ENCODE peak calls at places on chromosome 21, in seven cellular contexts. One of them, this sample, is unnamed.
A peak's percentile ranks its signal among the peaks of the same experiment; 100 is the strongest.

GRCh38 chr21:39546522-39546921 is 66.2 kb upstream of the B3GALT5 start:
- DNase-seq in GM23248: no peak
- DNase-seq in IMR-90: no peak
- DNase-seq in psoas muscle: no peak
- DNase-seq in Panc1: no peak
- DNase-seq in heart left ventricle: no peak
- DNase-seq in right atrium auricular region: no peak
- DNase-seq in this sample: no peak

GRCh38 chr21:29208666-29209059 is 78.2 kb downstream of the MAP3K7CL start:
- DNase-seq in GM23248: peak; percentile 91
- DNase-seq in IMR-90: peak; percentile 93
- DNase-seq in psoas muscle: no peak
- DNase-seq in Panc1: no peak
- DNase-seq in heart left ventricle: no peak
- DNase-seq in right atrium auricular region: no peak
- DNase-seq in this sample: no peak

GRCh38 chr21:38244885-38245869 is 11.6 kb upstream of the KCNJ15 start:
- DNase-seq in GM23248: peak; percentile 98
- DNase-seq in IMR-90: peak; percentile 98
- DNase-seq in psoas muscle: peak; percentile 34
- DNase-seq in Panc1: no peak
- DNase-seq in heart left ventricle: no peak
- DNase-seq in right atrium auricular region: no peak
- DNase-seq in this sample: peak; percentile 14

GRCh38 chr21:44966135-44967081 is 26.6 kb downstream of the SLX9 start:
- DNase-seq in GM23248: no peak
- DNase-seq in IMR-90: no peak
- DNase-seq in psoas muscle: peak; percentile 63
- DNase-seq in Panc1: no peak
- DNase-seq in heart left ventricle: peak; percentile 72
- DNase-seq in right atrium auricular region: no peak
- DNase-seq in this sample: no peak

GRCh38 chr21:15264084-15264483 is 199.3 kb upstream of the NRIP1 start:
- DNase-seq in GM23248: no peak
- DNase-seq in IMR-90: no peak
- DNase-seq in psoas muscle: no peak
- DNase-seq in Panc1: no peak
- DNase-seq in heart left ventricle: no peak
- DNase-seq in right atrium auricular region: no peak
- DNase-seq in this sample: no peak

GRCh38 chr21:42496839-42497202 is 797 bp upstream of the RSPH1 start:
- DNase-seq in GM23248: peak; percentile 26
- DNase-seq in IMR-90: no peak
- DNase-seq in psoas muscle: no peak
- DNase-seq in Panc1: no peak
- DNase-seq in heart left ventricle: no peak
- DNase-seq in right atrium auricular region: no peak
- DNase-seq in this sample: no peak

GRCh38 chr21:15050588-15051377 is 14.0 kb downstream of the NRIP1 start:
- DNase-seq in GM23248: no peak
- DNase-seq in IMR-90: no peak
- DNase-seq in psoas muscle: no peak
- DNase-seq in Panc1: no peak
- DNase-seq in heart left ventricle: no peak
- DNase-seq in right atrium auricular region: no peak
- DNase-seq in this sample: peak; percentile 40

GRCh38 chr21:29213513-29214385 is 83.3 kb downstream of the MAP3K7CL start:
- DNase-seq in GM23248: no peak
- DNase-seq in IMR-90: no peak
- DNase-seq in psoas muscle: no peak
- DNase-seq in Panc1: no peak
- DNase-seq in heart left ventricle: no peak
- DNase-seq in right atrium auricular region: no peak
- DNase-seq in this sample: no peak

GRCh38 chr21:38599381-38599975 is 101.2 kb upstream of the ERG start:
- DNase-seq in GM23248: no peak
- DNase-seq in IMR-90: no peak
- DNase-seq in psoas muscle: no peak
- DNase-seq in Panc1: no peak
- DNase-seq in heart left ventricle: no peak
- DNase-seq in right atrium auricular region: peak; percentile 26
- DNase-seq in this sample: no peak

GRCh38 chr21:29534448-29534847 is 235.7 kb downstream of the BACH1 start:
- DNase-seq in GM23248: no peak
- DNase-seq in IMR-90: no peak
- DNase-seq in psoas muscle: no peak
- DNase-seq in Panc1: no peak
- DNase-seq in heart left ventricle: no peak
- DNase-seq in right atrium auricular region: no peak
- DNase-seq in this sample: no peak

GRCh38 chr21:41232055-41232454 is 64.1 kb downstream of the BACE2 start:
- DNase-seq in GM23248: no peak
- DNase-seq in IMR-90: no peak
- DNase-seq in psoas muscle: no peak
- DNase-seq in Panc1: no peak
- DNase-seq in heart left ventricle: no peak
- DNase-seq in right atrium auricular region: no peak
- DNase-seq in this sample: no peak

GRCh38 chr21:35438643-35439404 is 389.7 kb upstream of the RUNX1 start:
- DNase-seq in GM23248: no peak
- DNase-seq in IMR-90: peak; percentile 11
- DNase-seq in psoas muscle: no peak
- DNase-seq in Panc1: no peak
- DNase-seq in heart left ventricle: no peak
- DNase-seq in right atrium auricular region: no peak
- DNase-seq in this sample: peak; percentile 58

GRCh38 chr21:45292399-45293213 is 4.9 kb upstream of the POFUT2 start:
- DNase-seq in GM23248: peak; percentile 93
- DNase-seq in IMR-90: peak; percentile 86
- DNase-seq in psoas muscle: peak; percentile 87
- DNase-seq in Panc1: no peak
- DNase-seq in heart left ventricle: peak; percentile 91
- DNase-seq in right atrium auricular region: peak; percentile 91
- DNase-seq in this sample: peak; percentile 49

GRCh38 chr21:33769057-33769456 is 126.8 kb downstream of the ITSN1 start:
- DNase-seq in GM23248: no peak
- DNase-seq in IMR-90: no peak
- DNase-seq in psoas muscle: no peak
- DNase-seq in Panc1: no peak
- DNase-seq in heart left ventricle: no peak
- DNase-seq in right atrium auricular region: no peak
- DNase-seq in this sample: no peak

GRCh38 chr21:42381347-42381984 is 14.4 kb downstream of the TMPRSS3 start:
- DNase-seq in GM23248: peak; percentile 54
- DNase-seq in IMR-90: peak; percentile 46
- DNase-seq in psoas muscle: no peak
- DNase-seq in Panc1: peak; percentile 28
- DNase-seq in heart left ventricle: no peak
- DNase-seq in right atrium auricular region: no peak
- DNase-seq in this sample: peak; percentile 47

GRCh38 chr21:37845535-37845934 is 70.7 kb downstream of the KCNJ6 start:
- DNase-seq in GM23248: no peak
- DNase-seq in IMR-90: no peak
- DNase-seq in psoas muscle: no peak
- DNase-seq in Panc1: no peak
- DNase-seq in heart left ventricle: no peak
- DNase-seq in right atrium auricular region: no peak
- DNase-seq in this sample: no peak

GRCh38 chr21:44421901-44422840 is 33.1 kb upstream of the LRRC3 start:
- DNase-seq in GM23248: no peak
- DNase-seq in IMR-90: no peak
- DNase-seq in psoas muscle: no peak
- DNase-seq in Panc1: no peak
- DNase-seq in heart left ventricle: no peak
- DNase-seq in right atrium auricular region: no peak
- DNase-seq in this sample: no peak

GRCh38 chr21:27333091-27333490 is 366.2 kb upstream of the ADAMTS5 start:
- DNase-seq in GM23248: no peak
- DNase-seq in IMR-90: no peak
- DNase-seq in psoas muscle: no peak
- DNase-seq in Panc1: no peak
- DNase-seq in heart left ventricle: no peak
- DNase-seq in right atrium auricular region: no peak
- DNase-seq in this sample: no peak

GRCh38 chr21:46667191-46667734 is 31.8 kb downstream of the PRMT2 start:
- DNase-seq in GM23248: peak; percentile 43
- DNase-seq in IMR-90: peak; percentile 16
- DNase-seq in psoas muscle: no peak
- DNase-seq in Panc1: no peak
- DNase-seq in heart left ventricle: no peak
- DNase-seq in right atrium auricular region: no peak
- DNase-seq in this sample: no peak

GRCh38 chr21:37704751-37705150 is 211.5 kb downstream of the KCNJ6 start:
- DNase-seq in GM23248: no peak
- DNase-seq in IMR-90: no peak
- DNase-seq in psoas muscle: no peak
- DNase-seq in Panc1: no peak
- DNase-seq in heart left ventricle: no peak
- DNase-seq in right atrium auricular region: no peak
- DNase-seq in this sample: no peak

GRCh38 chr21:38221594-38221993 is 35.2 kb upstream of the KCNJ15 start:
- DNase-seq in GM23248: peak; percentile 60
- DNase-seq in IMR-90: no peak
- DNase-seq in psoas muscle: no peak
- DNase-seq in Panc1: no peak
- DNase-seq in heart left ventricle: no peak
- DNase-seq in right atrium auricular region: no peak
- DNase-seq in this sample: no peak

GRCh38 chr21:44005593-44005992 is 6.5 kb upstream of the TRAPPC10 start:
- DNase-seq in GM23248: no peak
- DNase-seq in IMR-90: no peak
- DNase-seq in psoas muscle: no peak
- DNase-seq in Panc1: no peak
- DNase-seq in heart left ventricle: no peak
- DNase-seq in right atrium auricular region: no peak
- DNase-seq in this sample: no peak

DNA sequence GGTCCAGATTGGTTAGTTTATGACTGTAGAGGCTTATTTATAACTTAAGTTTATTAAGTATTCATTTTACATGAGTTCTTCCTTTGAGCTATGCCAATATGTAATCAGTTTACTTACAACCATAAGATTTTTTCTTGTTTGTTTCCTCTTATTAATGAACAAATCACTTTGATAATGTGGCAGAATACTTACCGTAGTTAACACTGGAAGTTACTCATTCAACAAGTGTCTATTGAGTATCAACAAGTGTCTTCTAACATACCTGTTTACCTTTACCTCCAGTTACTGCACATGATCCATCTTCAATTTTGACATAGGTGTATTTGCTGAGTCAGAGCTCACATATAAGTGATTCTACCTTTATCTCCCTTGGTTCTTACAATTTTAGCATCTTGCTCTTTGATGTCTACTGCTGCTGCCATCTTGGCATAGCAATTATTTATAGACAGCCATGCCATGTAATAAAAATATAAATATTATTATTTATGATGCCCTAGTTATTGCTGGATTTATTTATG is 205.7 kb downstream of the NCAM2 start:
- DNase-seq in GM23248: no peak
- DNase-seq in IMR-90: no peak
- DNase-seq in psoas muscle: no peak
- DNase-seq in Panc1: no peak
- DNase-seq in heart left ventricle: no peak
- DNase-seq in right atrium auricular region: no peak
- DNase-seq in this sample: no peak
- H3K9me3 ChIP-seq in GM23248: no peaks in the 10 kb centered on the region
- H3K9me3 ChIP-seq in IMR-90: no peaks in the 10 kb centered on the region
- H3K9me3 ChIP-seq in psoas muscle: no peaks in the 10 kb centered on the region
- H3K9me3 ChIP-seq in Panc1: no peaks in the 10 kb centered on the region
- H3K9me3 ChIP-seq in heart left ventricle: no peaks in the 10 kb centered on the region
- H3K9me3 ChIP-seq in right atrium auricular region: no peaks in the 10 kb centered on the region
- H3K9me3 ChIP-seq in this sample: no peaks in the 10 kb centered on the region

GRCh38 chr21:16589046-16589445 is 859.3 kb downstream of the USP25 start:
- DNase-seq in GM23248: peak; percentile 35
- DNase-seq in IMR-90: no peak
- DNase-seq in psoas muscle: no peak
- DNase-seq in Panc1: no peak
- DNase-seq in heart left ventricle: no peak
- DNase-seq in right atrium auricular region: no peak
- DNase-seq in this sample: no peak

GRCh38 chr21:16590186-16590585 is 860.4 kb downstream of the USP25 start:
- DNase-seq in GM23248: no peak
- DNase-seq in IMR-90: no peak
- DNase-seq in psoas muscle: no peak
- DNase-seq in Panc1: no peak
- DNase-seq in heart left ventricle: no peak
- DNase-seq in right atrium auricular region: no peak
- DNase-seq in this sample: no peak

GRCh38 chr21:16592399-16592798 is 862.6 kb downstream of the USP25 start:
- DNase-seq in GM23248: no peak
- DNase-seq in IMR-90: no peak
- DNase-seq in psoas muscle: no peak
- DNase-seq in Panc1: no peak
- DNase-seq in heart left ventricle: no peak
- DNase-seq in right atrium auricular region: no peak
- DNase-seq in this sample: no peak

GRCh38 chr21:16589499-16589898 is 859.7 kb downstream of the USP25 start:
- DNase-seq in GM23248: no peak
- DNase-seq in IMR-90: no peak
- DNase-seq in psoas muscle: no peak
- DNase-seq in Panc1: no peak
- DNase-seq in heart left ventricle: no peak
- DNase-seq in right atrium auricular region: no peak
- DNase-seq in this sample: no peak

GRCh38 chr21:16590658-16591057 is 860.9 kb downstream of the USP25 start:
- DNase-seq in GM23248: no peak
- DNase-seq in IMR-90: no peak
- DNase-seq in psoas muscle: no peak
- DNase-seq in Panc1: no peak
- DNase-seq in heart left ventricle: no peak
- DNase-seq in right atrium auricular region: no peak
- DNase-seq in this sample: no peak
- H3K9me3 ChIP-seq in GM23248: no peaks in the 10 kb centered on the region
- H3K9me3 ChIP-seq in IMR-90: no peaks in the 10 kb centered on the region
- H3K9me3 ChIP-seq in psoas muscle: no peaks in the 10 kb centered on the region
- H3K9me3 ChIP-seq in Panc1: no peaks in the 10 kb centered on the region
- H3K9me3 ChIP-seq in heart left ventricle: no peaks in the 10 kb centered on the region
- H3K9me3 ChIP-seq in right atrium auricular region: no peaks in the 10 kb centered on the region
- H3K9me3 ChIP-seq in this sample: no peaks in the 10 kb centered on the region

DNA sequence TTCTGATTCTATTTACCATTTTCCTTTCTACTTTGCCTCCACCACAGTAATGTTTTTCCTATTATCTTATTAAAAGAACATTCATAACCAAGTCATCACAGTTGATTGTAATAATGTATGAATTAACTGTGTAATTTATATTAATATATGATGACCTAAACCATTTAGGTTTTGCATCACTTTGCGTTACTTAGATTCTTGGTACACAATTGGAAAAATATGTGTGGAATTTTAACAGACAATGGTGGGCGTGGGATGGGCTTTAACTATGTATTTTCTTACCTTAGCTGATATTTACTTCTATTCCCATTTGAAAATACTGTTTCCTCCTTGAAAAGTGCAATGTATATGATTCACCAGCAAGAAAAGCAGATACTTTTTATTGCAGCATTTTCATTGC is 3.6 kb downstream of the KRTAP21-3 start:
- DNase-seq in GM23248: no peak
- DNase-seq in IMR-90: no peak
- DNase-seq in psoas muscle: no peak
- DNase-seq in Panc1: no peak
- DNase-seq in heart left ventricle: no peak
- DNase-seq in right atrium auricular region: no peak
- DNase-seq in this sample: no peak
- H3K9me3 ChIP-seq in GM23248: peaks cover 3% of the 10 kb centered on the region
- H3K9me3 ChIP-seq in IMR-90: peaks cover 3% of the 10 kb centered on the region
- H3K9me3 ChIP-seq in psoas muscle: peaks cover 10% of the 10 kb centered on the region
- H3K9me3 ChIP-seq in Panc1: no peaks in the 10 kb centered on the region
- H3K9me3 ChIP-seq in heart left ventricle: peaks cover 16% of the 10 kb centered on the region
- H3K9me3 ChIP-seq in right atrium auricular region: no peaks in the 10 kb centered on the region
- H3K9me3 ChIP-seq in this sample: no peaks in the 10 kb centered on the region

GRCh38 chr21:7933923-7934322 is 2587.5 kb upstream of the TPTE start:
- DNase-seq in GM23248: no peak
- DNase-seq in IMR-90: no peak
- DNase-seq in psoas muscle: no peak
- DNase-seq in Panc1: no peak
- DNase-seq in heart left ventricle: no peak
- DNase-seq in right atrium auricular region: no peak
- DNase-seq in this sample: no peak
- H3K9me3 ChIP-seq in GM23248: peaks cover 25% of the 10 kb centered on the region
- H3K9me3 ChIP-seq in IMR-90: peaks cover 24% of the 10 kb centered on the region
- H3K9me3 ChIP-seq in psoas muscle: peaks cover 85% of the 10 kb centered on the region
- H3K9me3 ChIP-seq in Panc1: no peaks in the 10 kb centered on the region
- H3K9me3 ChIP-seq in heart left ventricle: no peaks in the 10 kb centered on the region
- H3K9me3 ChIP-seq in right atrium auricular region: peaks cover 91% of the 10 kb centered on the region
- H3K9me3 ChIP-seq in this sample: peaks cover 91% of the 10 kb centered on the region

This sample was measured in DND-41.